ENCODE peak calls at places on chromosome 14, in ten cellular contexts. A, T, Q, B, K, G, I, X, P and R are unnamed samples.

GRCh38 chr14:90780519-90780918 is 35.7 kb downstream of the TTC7B start:
- DNase-seq in X (no peak), I (no peak), Q (no peak), A (no peak), K (no peak), T (no peak), B (no peak), G (no peak), P (no peak), R (no peak)

GRCh38 chr14:105178069-105178867 is 2.8 kb downstream of the NUDT14 start:
- DNase-seq in T (no peak), B (no peak), K (no peak), I (no peak), P (no peak), Q (no peak), X (no peak), G (no peak), A (no peak), R (no peak)

GRCh38 chr14:76509291-76509690 is 133.4 kb downstream of the ESRRB start:
- DNase-seq in B (no peak), P (no peak), T (no peak), Q (no peak), A (no peak), K (no peak), X (no peak), G (no peak), I (no peak), R (no peak)

GRCh38 chr14:36271939-36272907 is 48.2 kb downstream of the MBIP start:
- DNase-seq in T (peak), P (peak), X (no peak), G (no peak), B (peak), K (no peak), A (peak), Q (no peak), I (peak), R (peak)

GRCh38 chr14:95314609-95315008 is 5.1 kb downstream of the CLMN start:
- DNase-seq in P (no peak), A (no peak), X (peak), I (no peak), B (peak), K (peak), T (peak), Q (peak), G (no peak), R (peak)

GRCh38 chr14:102012336-102012735 is 48.0 kb downstream of the DYNC1H1 start:
- DNase-seq in B (no peak), Q (no peak), I (no peak), T (no peak), X (no peak), K (no peak), G (no peak), A (no peak), P (no peak), R (no peak)

GRCh38 chr14:80996049-80996901 is 40.9 kb downstream of the TSHR start:
- DNase-seq in X (peak), Q (peak), B (peak), K (no peak), P (peak), T (peak), A (peak), I (peak), G (peak), R (peak)

GRCh38 chr14:76011959-76012802 is 26.6 kb downstream of the IFT43 start:
- DNase-seq in I (peak), K (no peak), T (no peak), P (peak), B (no peak), Q (no peak), A (no peak), X (no peak), G (no peak), R (no peak)

GRCh38 chr14:99252940-99253868 is 18.8 kb downstream of the BCL11B start:
- DNase-seq in B (no peak), G (no peak), Q (no peak), P (no peak), T (no peak), X (no peak), A (no peak), K (no peak), I (no peak), R (no peak)

GRCh38 chr14:48690349-48690748 is 895.8 kb downstream of the RPS29 start:
- DNase-seq in P (peak), A (no peak), K (no peak), X (peak), Q (no peak), G (no peak), B (no peak), I (peak), T (no peak), R (no peak)

GRCh38 chr14:74964787-74965769 is 9.7 kb upstream of the PGF start:
- DNase-seq in T (no peak), I (peak), B (peak), G (no peak), A (no peak), Q (no peak), P (peak), X (peak), K (no peak), R (no peak)

GRCh38 chr14:63545431-63545830 is 2.3 kb upstream of the PPP2R5E start:
- DNase-seq in P (no peak), G (no peak), X (no peak), A (no peak), Q (no peak), T (no peak), B (no peak), I (no peak), K (no peak), R (no peak)

GRCh38 chr14:53265025-53265424 is 111.9 kb upstream of the DDHD1 start:
- DNase-seq in A (no peak), P (no peak), B (no peak), I (peak), T (no peak), Q (no peak), X (no peak), K (no peak), G (no peak), R (no peak)

GRCh38 chr14:101583006-101583708 is 21.9 kb downstream of the DIO3 start:
- DNase-seq in I (no peak), X (no peak), P (no peak), B (no peak), K (no peak), G (no peak), A (no peak), Q (no peak), T (no peak), R (no peak)

GRCh38 chr14:57634335-57634734 is 140.7 kb upstream of the CCDC198 start:
- DNase-seq in G (no peak), P (no peak), X (no peak), T (no peak), I (no peak), B (no peak), K (no peak), A (no peak), Q (no peak), R (no peak)

GRCh38 chr14:52413729-52414453 is 99.8 kb downstream of the PTGER2 start:
- DNase-seq in Q (no peak), A (no peak), T (peak), P (peak), I (peak), K (no peak), B (peak), G (no peak), X (no peak), R (no peak)

GRCh38 chr14:84036863-84037262 is 1493.1 kb upstream of the FLRT2 start:
- DNase-seq in I (peak), A (peak), T (no peak), K (no peak), G (no peak), X (peak), Q (no peak), B (peak), P (peak), R (no peak)

GRCh38 chr14:67736771-67737170 is 35.1 kb downstream of the RDH12 start:
- DNase-seq in G (no peak), Q (no peak), I (no peak), P (no peak), A (no peak), B (no peak), X (no peak), T (no peak), K (no peak), R (no peak)

GRCh38 chr14:34792593-34792992 is 78.2 kb upstream of the CFL2 start:
- DNase-seq in G (no peak), X (no peak), P (no peak), A (no peak), I (no peak), B (no peak), T (no peak), K (no peak), Q (no peak), R (no peak)

GRCh38 chr14:75879031-75879430 is 102.8 kb downstream of the TGFB3 start:
- DNase-seq in I (peak), P (peak), K (no peak), G (no peak), X (peak), B (peak), A (peak), T (peak), Q (no peak), R (no peak)

GRCh38 chr14:94773017-94773681 is 3.2 kb upstream of the GSC start:
- DNase-seq in Q (no peak), K (no peak), A (no peak), T (no peak), P (no peak), X (no peak), I (no peak), B (no peak), G (no peak), R (no peak)

GRCh38 chr14:51607677-51608076 is 44.0 kb upstream of the FRMD6 start:
- DNase-seq in G (no peak), T (no peak), Q (no peak), P (peak), I (peak), K (peak), B (peak), X (no peak), A (no peak), R (no peak)

GRCh38 chr14:102316048-102316745 is 3.3 kb upstream of the ZNF839 start:
- DNase-seq in X (peak), P (peak), K (no peak), I (peak), A (peak), G (peak), Q (peak), B (peak), T (no peak), R (no peak)

GRCh38 chr14:102819176-102819628 is 42.0 kb downstream of the TRAF3 start:
- DNase-seq in X (no peak), Q (peak), B (no peak), A (no peak), G (peak), K (no peak), T (peak), P (no peak), I (no peak), R (peak)

GRCh38 chr14:91059576-91060471 is 617 bp downstream of the RPS6KA5 start:
- DNase-seq in T (peak), B (peak), Q (peak), A (no peak), K (peak), I (peak), X (peak), P (no peak), G (peak), R (peak)

GRCh38 chr14:79643132-79643531 is 568.2 kb downstream of the DIO2 start:
- DNase-seq in K (no peak), T (no peak), X (no peak), I (no peak), P (no peak), Q (no peak), A (no peak), B (no peak), G (no peak), R (no peak)

GRCh38 chr14:55454264-55455151 is 14.1 kb upstream of the TBPL2 start:
- DNase-seq in K (no peak), I (peak), Q (no peak), X (peak), B (peak), P (peak), A (peak), G (peak), T (no peak), R (no peak)

GRCh38 chr14:30708157-30708556 is 86.0 kb downstream of the SCFD1 start:
- DNase-seq in A (no peak), G (peak), X (no peak), K (no peak), I (no peak), Q (no peak), P (no peak), B (no peak), T (no peak), R (no peak)

GRCh38 chr14:62428429-62429203 is 616.6 kb downstream of the KCNH5 start:
- DNase-seq in K (no peak), T (no peak), P (peak), G (no peak), X (peak), A (peak), I (peak), Q (no peak), B (peak), R (no peak)

GRCh38 chr14:63759454-63759853 is 31.6 kb upstream of the SGPP1 start:
- DNase-seq in K (no peak), A (no peak), I (peak), P (peak), G (no peak), Q (no peak), B (peak), X (no peak), T (peak), R (peak)

GRCh38 chr14:96189288-96189711 is 15.3 kb upstream of the BDKRB2 start:
- DNase-seq in A (no peak), B (peak), Q (no peak), P (peak), G (no peak), K (no peak), T (peak), I (peak), X (no peak), R (peak)

GRCh38 chr14:52076334-52076733 is 7.5 kb upstream of the NID2 start:
- DNase-seq in P (peak), Q (no peak), G (no peak), B (peak), K (no peak), T (no peak), A (no peak), X (peak), I (peak), R (no peak)

GRCh38 chr14:86779416-86779815 is 1213.6 kb downstream of the GALC start:
- DNase-seq in G (no peak), X (peak), Q (no peak), B (peak), I (no peak), A (no peak), K (no peak), T (no peak), P (peak), R (no peak)

DNA sequence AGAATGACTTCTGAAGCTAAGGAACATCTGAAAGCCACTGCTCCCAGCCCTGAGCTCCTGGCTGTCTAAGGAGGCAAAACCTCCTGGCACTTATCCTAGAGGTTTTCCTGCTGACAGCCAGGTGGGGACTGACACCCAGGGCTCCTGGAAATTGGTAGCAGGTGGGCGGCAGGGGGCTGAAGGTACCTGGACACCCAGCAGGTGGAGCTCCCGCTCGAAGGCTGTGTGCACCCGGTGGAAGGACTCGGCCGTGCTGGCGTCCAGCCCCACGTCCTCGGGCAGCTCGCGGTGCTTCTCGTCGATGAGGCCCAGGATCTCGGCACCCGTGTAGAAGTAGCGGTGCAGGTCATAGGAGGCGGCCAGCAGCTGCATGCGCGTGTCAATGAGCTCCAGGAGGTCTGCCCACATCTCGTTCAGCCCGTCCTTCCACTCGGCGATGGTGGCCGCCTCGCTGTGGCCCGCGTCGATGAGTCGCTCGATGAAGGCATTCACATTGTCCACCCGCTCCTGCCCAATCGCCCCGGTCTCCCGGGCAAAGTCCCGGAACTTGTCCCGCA is 68.2 kb downstream of the PLEKHG3 start:
- DNase-seq in Q (no peak), K (peak), X (no peak), G (peak), T (no peak), P (no peak), I (no peak), B (no peak), A (no peak), R (no peak)
- TF ChIP-seq CTCF in Q (no peak), K (no peak), X (no peak), G (peak), T (no peak), P (no peak), I (no peak), B (no peak), A (no peak), R (no peak)

GRCh38 chr14:31886161-31886835 is 190.8 kb upstream of the ARHGAP5 start:
- DNase-seq in P (no peak), G (no peak), T (no peak), K (no peak), B (no peak), X (no peak), A (peak), Q (no peak), I (no peak), R (no peak)
- TF ChIP-seq CTCF in P (no peak), G (no peak), T (no peak), K (no peak), B (no peak), X (no peak), A (no peak), Q (no peak), I (no peak), R (no peak)

GRCh38 chr14:106210650-106211049 is 684.3 kb downstream of the TMEM121 start:
- DNase-seq in I (no peak), K (no peak), Q (no peak), X (peak), G (no peak), T (no peak), P (no peak), B (no peak), A (no peak), R (peak)
- TF ChIP-seq CTCF in I (no peak), K (no peak), Q (no peak), X (no peak), G (peak), T (peak), P (no peak), B (no peak), A (no peak), R (no peak)

GRCh38 chr14:32006267-32007110 is 70.6 kb upstream of the ARHGAP5 start:
- DNase-seq in X (no peak), Q (no peak), P (peak), A (no peak), I (no peak), B (no peak), T (no peak), G (peak), K (no peak), R (no peak)

GRCh38 chr14:32003585-32003984 is 73.5 kb upstream of the ARHGAP5 start:
- DNase-seq in P (no peak), T (no peak), X (no peak), A (no peak), B (no peak), K (no peak), I (no peak), G (no peak), Q (no peak), R (no peak)

GRCh38 chr14:32007755-32008374 is 69.2 kb upstream of the ARHGAP5 start:
- DNase-seq in I (no peak), K (no peak), A (no peak), B (no peak), G (no peak), Q (no peak), T (no peak), P (no peak), X (no peak), R (no peak)

GRCh38 chr14:32008602-32009193 is 68.4 kb upstream of the ARHGAP5 start:
- DNase-seq in Q (no peak), P (no peak), K (no peak), I (no peak), X (no peak), T (no peak), G (no peak), B (no peak), A (no peak), R (no peak)

DNA sequence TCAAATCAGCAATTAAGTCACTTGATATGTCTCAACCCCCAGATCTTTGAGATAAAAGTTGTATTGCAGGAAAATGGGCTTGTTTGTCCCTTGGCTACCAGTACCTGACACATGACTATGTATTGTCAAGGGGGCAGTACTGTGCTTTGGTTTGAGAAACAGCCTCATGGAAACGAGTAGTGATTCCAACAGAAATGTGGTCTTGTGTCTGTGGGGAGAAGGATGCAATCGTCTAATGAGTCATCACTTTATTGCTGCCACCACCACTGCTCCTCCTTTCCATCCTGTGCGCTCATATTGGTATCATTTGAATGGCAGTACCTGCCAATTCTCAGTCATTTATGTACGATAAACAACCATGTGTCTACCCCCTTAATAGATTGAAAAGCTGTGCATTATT is 72.8 kb upstream of the ARHGAP5 start:
- DNase-seq in P (no peak), Q (no peak), G (peak), K (no peak), T (no peak), X (peak), B (peak), A (no peak), I (peak), R (no peak)
- TF ChIP-seq CTCF in P (no peak), Q (no peak), G (no peak), K (no peak), T (no peak), X (no peak), B (peak), A (no peak), I (no peak), R (no peak)

GRCh38 chr14:60637490-60638452 is 11.5 kb downstream of the SIX1 start:
- DNase-seq in G (no peak), P (peak), T (no peak), Q (peak), K (no peak), B (no peak), X (no peak), A (no peak), I (no peak), R (peak)
- TF ChIP-seq CTCF in G (no peak), P (peak), T (no peak), Q (no peak), K (no peak), B (no peak), X (no peak), A (no peak), I (no peak), R (no peak)

DNA sequence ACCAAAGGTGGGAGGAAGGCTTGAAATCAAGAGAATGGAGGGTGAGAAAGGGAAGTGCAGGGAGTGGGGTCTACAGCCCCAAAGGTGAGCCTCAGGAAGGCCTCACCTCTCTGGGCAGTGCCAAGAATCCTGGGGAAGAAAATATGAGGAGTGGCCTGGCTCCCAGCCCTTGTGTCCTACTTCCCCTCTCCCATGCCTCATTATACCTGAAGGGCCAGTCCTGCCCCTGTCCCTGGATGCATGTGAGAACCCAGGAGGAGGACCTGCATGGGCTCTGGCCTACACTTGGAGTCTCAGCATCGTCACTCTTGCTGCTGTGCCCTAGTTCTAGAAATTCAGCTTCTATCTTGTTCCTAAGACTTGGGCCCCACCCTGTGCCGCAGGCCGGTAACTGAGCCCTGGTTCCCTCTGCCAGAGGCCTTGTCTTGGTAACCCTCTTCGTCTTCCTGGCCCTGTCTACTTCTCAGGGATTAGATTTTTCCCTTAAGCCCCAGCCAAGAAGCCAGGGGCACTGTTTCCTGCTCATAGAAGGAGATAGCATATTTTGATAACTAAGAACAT is 10.9 kb upstream of the MYH7 start:
- DNase-seq in A (no peak), Q (no peak), T (no peak), I (no peak), P (no peak), K (no peak), B (no peak), G (no peak), X (no peak), R (no peak)
- TF ChIP-seq CTCF in A (no peak), Q (no peak), T (no peak), I (no peak), P (no peak), K (no peak), B (no peak), G (peak), X (no peak), R (no peak)

GRCh38 chr14:58950555-58950954 is 237.9 kb upstream of the DAAM1 start:
- DNase-seq in B (no peak), T (no peak), I (no peak), K (no peak), X (no peak), A (no peak), Q (no peak), G (no peak), P (no peak), R (no peak)

GRCh38 chr14:58944226-58944769 is 244.2 kb upstream of the DAAM1 start:
- DNase-seq in X (no peak), A (no peak), Q (no peak), P (no peak), G (no peak), K (no peak), B (no peak), T (no peak), I (no peak), R (no peak)

GRCh38 chr14:58947156-58947555 is 241.3 kb upstream of the DAAM1 start:
- DNase-seq in B (no peak), P (no peak), X (no peak), T (no peak), Q (no peak), K (no peak), I (no peak), G (no peak), A (peak), R (no peak)

GRCh38 chr14:58944957-58945356 is 243.5 kb upstream of the DAAM1 start:
- DNase-seq in B (no peak), K (no peak), P (no peak), G (no peak), Q (no peak), X (no peak), A (no peak), I (no peak), T (no peak), R (no peak)

GRCh38 chr14:58947816-58948440 is 240.5 kb upstream of the DAAM1 start:
- DNase-seq in Q (no peak), T (no peak), A (no peak), I (no peak), X (no peak), G (no peak), B (peak), P (no peak), K (no peak), R (no peak)
- TF ChIP-seq CTCF in Q (no peak), T (no peak), A (peak), I (no peak), X (no peak), G (no peak), B (peak), P (no peak), K (no peak), R (no peak)

GRCh38 chr14:68807148-68807600 is 14.3 kb upstream of the ZFP36L1 start:
- DNase-seq in Q (peak), T (no peak), B (peak), A (no peak), X (peak), K (peak), G (peak), I (peak), P (peak), R (peak)
- TF ChIP-seq CTCF in Q (no peak), T (no peak), B (no peak), A (no peak), X (no peak), K (no peak), G (no peak), I (no peak), P (no peak), R (no peak)